ENCODE peak calls at places on chromosomes 7 and 10, in five cellular contexts. L is HCT116, A is sigmoid colon, E is spleen, H is endothelial cell of umbilical vein. C is an unnamed sample.

GRCh38 chr7:83478601-83479000 is 170.3 kb downstream of the SEMA3E start:
- DNase-seq in H (no peak), L (no peak), A (no peak), E (no peak), C (no peak)

GRCh38 chr10:14478639-14479038 is 147.9 kb upstream of the FRMD4A start:
- DNase-seq in H (peak), A (peak), L (peak), E (no peak), C (no peak)

GRCh38 chr7:8155836-8156235 is 106.1 kb downstream of the ICA1 start:
- DNase-seq in L (no peak), H (no peak), E (no peak), A (no peak), C (no peak)

GRCh38 chr10:15220426-15220825 is 51.9 kb upstream of the NMT2 start:
- DNase-seq in L (no peak), H (no peak), A (no peak), E (no peak), C (no peak)

GRCh38 chr7:34662058-34662457 is 4.0 kb downstream of the NPSR1 start:
- DNase-seq in E (no peak), L (no peak), A (no peak), H (no peak), C (no peak)

GRCh38 chr7:5210751-5211338 is 20.8 kb downstream of the WIPI2 start:
- DNase-seq in H (no peak), L (no peak), E (peak), A (peak), C (no peak)

GRCh38 chr10:127013696-127014095 is 108.5 kb downstream of the DOCK1 start:
- DNase-seq in H (no peak), L (no peak), A (no peak), E (no peak), C (no peak)

GRCh38 chr10:12503311-12503710 is 154.0 kb downstream of the CAMK1D start:
- DNase-seq in L (no peak), A (no peak), E (peak), H (no peak), C (no peak)

GRCh38 chr7:28990200-28990960 is 32.2 kb upstream of the TRIL start:
- DNase-seq in E (no peak), H (no peak), L (no peak), A (no peak), C (no peak)

GRCh38 chr10:35685402-35685801 is 43.3 kb upstream of the FZD8 start:
- DNase-seq in E (no peak), L (no peak), H (no peak), A (no peak), C (no peak)

GRCh38 chr10:30493609-30494530 is 59.9 kb downstream of the MAP3K8 start:
- DNase-seq in H (no peak), L (no peak), E (peak), A (peak), C (no peak)

GRCh38 chr7:40008218-40008815 is 58.3 kb downstream of the CDK13 start:
- DNase-seq in E (no peak), H (peak), L (no peak), A (no peak), C (no peak)

GRCh38 chr10:22597142-22597541 is 117.2 kb downstream of the PIP4K2A start:
- DNase-seq in E (peak), H (no peak), L (no peak), A (no peak), C (no peak)

GRCh38 chr7:99312316-99313203 is 13.1 kb upstream of the ARPC1A start:
- DNase-seq in E (peak), A (peak), L (peak), H (peak), C (peak)

GRCh38 chr10:73768881-73769280 is 13.0 kb upstream of the CHCHD1 start:
- DNase-seq in E (peak), H (no peak), A (peak), L (no peak), C (no peak)

GRCh38 chr7:101814996-101815825 is 2.2 kb upstream of the CUX1 start:
- DNase-seq in L (no peak), H (peak), A (peak), E (peak), C (no peak)

GRCh38 chr7:30511494-30511893 is 6.9 kb upstream of the GGCT start:
- DNase-seq in H (no peak), A (no peak), E (no peak), L (no peak), C (no peak)

GRCh38 chr10:31033166-31033565 is 1.5 kb upstream of the ZNF438 start:
- DNase-seq in L (no peak), H (no peak), A (peak), E (no peak), C (no peak)

GRCh38 chr10:93875032-93875358 is 18.8 kb upstream of the SLC35G1 start:
- DNase-seq in L (no peak), A (no peak), E (no peak), H (no peak), C (no peak)

GRCh38 chr10:101649530-101650085 is 45.4 kb downstream of the FBXW4 start:
- DNase-seq in L (no peak), A (peak), E (no peak), H (no peak), C (no peak)

GRCh38 chr7:127803626-127804025 is 151.6 kb downstream of the SND1 start:
- DNase-seq in A (no peak), H (no peak), E (no peak), L (no peak), C (no peak)

GRCh38 chr7:92034116-92034515 is 93.5 kb downstream of the AKAP9 start:
- DNase-seq in L (no peak), A (no peak), H (no peak), E (no peak), C (no peak)

GRCh38 chr7:2096692-2097380 is 135.9 kb downstream of the MAD1L1 start:
- DNase-seq in H (no peak), E (no peak), L (no peak), A (no peak), C (no peak)

GRCh38 chr7:2097492-2097891 is 135.3 kb downstream of the MAD1L1 start:
- DNase-seq in A (no peak), E (no peak), H (no peak), L (no peak), C (no peak)

GRCh38 chr7:2093841-2094220 is 138.9 kb downstream of the MAD1L1 start:
- DNase-seq in H (no peak), E (no peak), A (no peak), L (no peak), C (no peak)

GRCh38 chr7:2094454-2095039 is 138.2 kb downstream of the MAD1L1 start:
- DNase-seq in L (no peak), A (no peak), H (no peak), E (no peak), C (no peak)

DNA sequence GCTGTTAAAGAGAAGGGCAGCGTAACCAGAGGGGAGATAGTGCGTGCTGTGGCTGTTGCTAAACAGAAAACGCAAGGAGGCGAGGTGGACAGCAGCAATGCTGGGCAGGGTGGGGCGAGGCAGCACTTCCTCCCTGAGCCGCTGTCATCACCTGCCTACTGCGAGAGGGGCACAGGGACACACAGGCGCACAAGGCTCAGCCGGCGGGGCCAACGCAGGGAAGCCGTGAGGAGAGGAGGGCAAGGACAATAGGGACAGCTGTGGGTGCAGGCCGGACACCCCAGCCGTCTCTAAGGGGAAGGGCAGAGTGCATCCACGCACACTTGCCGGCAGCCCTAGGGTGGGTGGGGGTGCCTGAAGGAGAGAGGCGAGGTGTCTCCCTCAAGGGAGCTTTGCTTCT is 137.2 kb downstream of the MAD1L1 start:
- DNase-seq in A (no peak), H (no peak), E (no peak), L (no peak), C (no peak)
- H3K27ac ChIP-seq in A (no peak), H (no peak), E (no peak), L (no peak), C (no peak)

GRCh38 chr7:140314571-140315480 is 83.5 kb downstream of the SLC37A3 start:
- DNase-seq in H (no peak), A (no peak), L (no peak), E (no peak), C (no peak)

GRCh38 chr7:140315498-140316164 is 82.7 kb downstream of the SLC37A3 start:
- DNase-seq in A (no peak), H (no peak), L (no peak), E (no peak), C (no peak)

GRCh38 chr7:140317999-140318398 is 80.3 kb downstream of the SLC37A3 start:
- DNase-seq in L (no peak), E (no peak), H (no peak), A (no peak), C (no peak)

GRCh38 chr7:140316165-140316661 is 82.1 kb downstream of the SLC37A3 start:
- DNase-seq in H (peak), A (peak), E (no peak), L (peak), C (no peak)

GRCh38 chr7:140317597-140317996 is 80.7 kb downstream of the SLC37A3 start:
- DNase-seq in H (no peak), A (no peak), E (no peak), L (no peak), C (no peak)
- TF ChIP-seq POLR2AphosphoS5 in H (no peak), A (no peak), E (no peak), L (no peak), C (no peak)

GRCh38 chr7:130324270-130324669 is 20.3 kb upstream of the CPA5 start:
- DNase-seq in E (no peak), A (no peak), L (no peak), H (no peak), C (no peak)
- H3K27ac ChIP-seq in E (no peak), A (no peak), L (no peak), H (no peak), C (no peak)

GRCh38 chr7:103810112-103810744 is 179.2 kb downstream of the RELN start:
- DNase-seq in H (no peak), A (no peak), E (no peak), L (no peak), C (no peak)
- TF ChIP-seq POLR2AphosphoS5 in H (no peak), A (no peak), E (no peak), L (no peak), C (no peak)

GRCh38 chr10:124064676-124065075 is 28.7 kb downstream of the CHST15 start:
- DNase-seq in E (no peak), A (no peak), H (no peak), L (no peak), C (no peak)

GRCh38 chr10:124064158-124064603 is 29.2 kb downstream of the CHST15 start:
- DNase-seq in H (no peak), A (no peak), E (no peak), L (no peak), C (no peak)

GRCh38 chr10:124066744-124067714 is 26.4 kb downstream of the CHST15 start:
- DNase-seq in E (no peak), L (no peak), H (no peak), A (no peak), C (no peak)

GRCh38 chr10:124063736-124064135 is 29.7 kb downstream of the CHST15 start:
- DNase-seq in H (peak), L (no peak), A (peak), E (no peak), C (no peak)

DNA sequence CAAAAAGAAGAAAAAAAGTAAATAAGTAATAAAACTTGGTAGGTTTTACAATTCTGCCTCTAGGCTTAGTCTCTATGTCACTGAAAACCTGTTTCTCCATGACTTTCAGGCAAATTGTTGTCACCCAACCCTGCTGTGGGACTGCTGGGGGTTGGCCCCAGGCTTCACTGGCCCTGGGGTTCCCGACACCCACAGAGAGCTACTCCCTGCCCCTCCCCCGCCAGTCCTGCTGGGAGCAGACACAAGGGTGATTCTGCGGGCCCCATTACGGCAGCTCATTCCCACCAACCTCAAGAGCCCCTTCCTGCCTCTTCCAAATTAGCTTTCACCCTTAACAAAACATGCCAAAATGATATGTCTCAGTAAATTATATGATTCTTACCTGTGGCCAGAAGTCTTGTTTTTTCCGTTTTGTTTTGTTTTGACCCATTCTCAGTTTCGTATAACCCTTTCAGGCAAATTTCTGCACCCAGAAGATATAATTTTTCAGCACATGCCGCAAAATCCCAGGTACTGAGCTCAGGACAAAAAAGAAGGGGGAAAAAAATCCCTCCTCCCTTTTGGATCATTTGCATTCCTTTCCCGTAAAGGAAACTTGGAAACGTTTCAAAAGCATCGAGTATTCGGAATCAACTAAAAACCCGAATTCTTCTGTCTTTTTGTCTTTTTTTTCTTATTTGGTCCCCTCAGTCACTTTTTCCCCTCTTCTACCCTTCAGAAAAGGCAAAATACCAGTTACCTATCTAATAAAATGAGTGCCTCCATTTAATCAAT is 27.8 kb downstream of the CHST15 start:
- DNase-seq in L (no peak), H (no peak), A (no peak), E (no peak), C (no peak)
- H3K27ac ChIP-seq in L (no peak), H (no peak), A (peak), E (peak), C (no peak)

DNA sequence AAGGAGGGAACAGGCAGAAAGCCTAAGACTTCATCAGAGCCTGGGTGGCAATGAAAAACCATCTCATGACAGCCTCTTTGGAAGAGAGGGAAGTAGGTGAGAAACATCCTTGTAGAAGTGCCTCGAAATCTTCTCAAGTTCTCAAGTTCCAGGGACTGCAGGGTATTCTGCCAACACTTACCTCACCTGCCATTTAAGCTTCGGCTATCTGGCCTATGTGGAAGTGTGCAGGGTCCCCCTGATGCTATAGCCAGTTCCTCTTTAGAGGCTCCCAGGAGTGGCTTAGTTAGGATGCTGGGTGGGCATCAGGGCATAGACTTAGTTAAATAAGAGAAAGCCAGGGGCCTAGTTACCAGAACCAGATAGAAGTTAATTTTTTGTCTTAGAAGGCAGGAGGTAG is 27.0 kb downstream of the ABCC2 start:
- DNase-seq in E (no peak), L (no peak), A (no peak), H (no peak), C (no peak)
- TF ChIP-seq POLR2AphosphoS5 in E (no peak), L (no peak), A (no peak), H (no peak), C (no peak)